ENCODE peak calls at places on chromosome 1, in four cellular contexts. J, H, F and Z are unnamed samples.

GRCh38 chr1:91015794-91016550 is 5.9 kb downstream of the ZNF644 start:
- DNase-seq in J (no peak), H (no peak), F (no peak), Z (no peak)

GRCh38 chr1:107153033-107153432 is 12.2 kb downstream of the NTNG1 start:
- DNase-seq in J (no peak), H (no peak), F (no peak), Z (no peak)

GRCh38 chr1:147890177-147890790 is 12.3 kb upstream of the GJA8 start:
- DNase-seq in J (peak), H (peak), F (peak), Z (no peak)

GRCh38 chr1:178004926-178005391 is 35.1 kb upstream of the SEC16B start:
- DNase-seq in J (no peak), H (no peak), F (no peak), Z (no peak)

GRCh38 chr1:113146242-113147072 is 73.5 kb downstream of the LRIG2 start:
- DNase-seq in J (no peak), H (no peak), F (no peak), Z (no peak)

GRCh38 chr1:210722410-210723081 is 393.8 kb downstream of the HHAT start:
- DNase-seq in J (no peak), H (no peak), F (no peak), Z (no peak)

GRCh38 chr1:230385930-230386329 is 40.2 kb downstream of the PGBD5 start:
- DNase-seq in J (no peak), H (no peak), F (no peak), Z (no peak)

GRCh38 chr1:150973258-150973825 is 1.3 kb downstream of the CERS2 start:
- DNase-seq in J (peak), H (no peak), F (peak), Z (no peak)

GRCh38 chr1:89894210-89894668 is 73.4 kb downstream of the LRRC8D start:
- DNase-seq in J (no peak), H (no peak), F (no peak), Z (no peak)

GRCh38 chr1:204323887-204324286 is 35.8 kb downstream of the PLEKHA6 start:
- DNase-seq in J (no peak), H (no peak), F (no peak), Z (no peak)

GRCh38 chr1:184025242-184025675 is 12.3 kb downstream of the COLGALT2 start:
- DNase-seq in J (peak), H (peak), F (no peak), Z (no peak)

GRCh38 chr1:97551113-97551512 is 369.7 kb downstream of the DPYD start:
- DNase-seq in J (no peak), H (no peak), F (no peak), Z (no peak)
- TF ChIP-seq CTCF in J (no peak), H (no peak), F (no peak), Z (no peak)

GRCh38 chr1:44002606-44003157 is 11.3 kb downstream of the CCDC24 start:
- DNase-seq in J (no peak), H (no peak), F (no peak), Z (no peak)
- TF ChIP-seq CTCF in J (no peak), H (no peak), F (no peak), Z (peak)

GRCh38 chr1:228702433-228702832 is 32.8 kb upstream of the RHOU start:
- DNase-seq in J (no peak), H (no peak), F (no peak), Z (no peak)
- TF ChIP-seq CTCF in J (no peak), H (no peak), F (no peak), Z (no peak)

GRCh38 chr1:189939967-189940366 is 537.7 kb downstream of the BRINP3 start:
- DNase-seq in J (no peak), H (no peak), F (no peak), Z (no peak)
- TF ChIP-seq CTCF in J (no peak), H (no peak), F (no peak), Z (no peak)

GRCh38 chr1:49036700-49037099 is 260.0 kb upstream of the BEND5 start:
- DNase-seq in J (no peak), H (no peak), F (no peak), Z (no peak)
- TF ChIP-seq CTCF in J (no peak), H (no peak), F (no peak), Z (no peak)

GRCh38 chr1:101769520-101769919 is 227.2 kb downstream of the OLFM3 start:
- DNase-seq in J (no peak), H (no peak), F (no peak), Z (no peak)
- TF ChIP-seq CTCF in J (no peak), H (no peak), F (no peak), Z (no peak)

GRCh38 chr1:219521325-219521724 is 91.6 kb downstream of the ZC3H11B start:
- DNase-seq in J (no peak), H (no peak), F (no peak), Z (no peak)
- TF ChIP-seq CTCF in J (no peak), H (no peak), F (no peak), Z (no peak)

GRCh38 chr1:2045468-2046224 is 4.6 kb upstream of the PRKCZ start:
- DNase-seq in J (no peak), H (no peak), F (no peak), Z (no peak)

GRCh38 chr1:2044510-2045319 is 5.5 kb upstream of the PRKCZ start:
- DNase-seq in J (peak), H (peak), F (peak), Z (no peak)

GRCh38 chr1:2046953-2047748 is 3.1 kb upstream of the PRKCZ start:
- DNase-seq in J (no peak), H (no peak), F (no peak), Z (no peak)

GRCh38 chr1:2047749-2048729 is 2.2 kb upstream of the PRKCZ start:
- DNase-seq in J (peak), H (no peak), F (no peak), Z (no peak)

DNA sequence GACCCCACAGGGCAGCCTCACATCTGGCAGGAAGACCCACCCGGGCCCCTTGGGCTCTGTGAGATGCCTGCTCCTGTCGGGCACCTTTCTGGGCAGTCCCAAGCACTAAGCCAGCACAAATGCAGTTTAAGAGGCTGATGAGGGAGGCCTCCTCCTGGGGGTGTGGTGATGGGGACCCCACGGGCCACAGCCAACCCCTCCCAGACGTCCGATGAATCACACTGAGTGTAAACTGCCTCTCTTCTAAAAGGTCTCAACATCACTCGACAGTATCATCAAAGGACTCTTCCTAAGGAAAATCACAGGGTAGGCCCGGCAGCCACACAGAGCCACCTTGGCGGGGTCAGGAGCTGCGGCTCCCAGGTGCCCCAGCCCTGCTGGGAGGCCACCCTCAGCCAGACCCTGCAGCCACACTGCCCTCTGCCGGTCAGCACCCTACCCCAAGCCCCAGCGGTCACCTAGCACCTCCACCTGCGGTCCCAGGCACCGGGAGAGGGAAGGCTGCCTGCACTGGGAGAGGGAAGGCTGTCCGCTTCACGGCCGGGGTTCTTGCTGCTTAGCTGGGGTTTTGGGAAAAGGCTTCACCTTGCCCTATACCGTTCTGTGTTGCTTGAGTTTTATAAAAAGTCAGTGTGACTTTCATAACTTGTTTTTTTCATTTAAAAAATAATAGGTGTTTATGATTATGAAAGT is 3.8 kb upstream of the PRKCZ start:
- DNase-seq in J (peak), H (no peak), F (peak), Z (no peak)
- TF ChIP-seq CTCF in J (peak), H (peak), F (peak), Z (peak)

DNA sequence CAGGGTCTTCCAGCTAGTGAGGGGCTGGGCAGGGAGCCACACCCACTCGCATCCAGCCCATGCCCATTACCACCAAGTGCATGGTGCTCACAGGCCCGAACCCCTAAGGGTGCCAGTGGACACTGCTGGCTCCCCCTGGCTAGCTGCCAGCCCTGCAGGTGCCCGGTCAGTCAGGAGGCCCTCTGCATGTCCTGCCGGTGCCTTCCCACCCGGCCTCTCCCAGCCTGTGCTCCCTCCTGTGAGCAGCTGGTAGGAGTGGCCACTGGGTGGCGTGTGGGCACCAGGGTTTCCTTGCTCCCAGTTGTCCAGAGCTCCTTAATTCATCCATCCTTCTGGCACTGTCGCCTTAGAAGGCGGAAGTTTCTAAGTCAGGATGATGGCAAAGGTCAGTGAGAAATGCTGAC is 33.4 kb downstream of the QSOX1 start:
- DNase-seq in J (peak), H (no peak), F (no peak), Z (no peak)
- TF ChIP-seq CTCF in J (peak), H (peak), F (peak), Z (no peak)

GRCh38 chr1:160726114-160726497 is 12.9 kb upstream of the SLAMF7 start:
- DNase-seq in J (no peak), H (no peak), F (no peak), Z (no peak)

GRCh38 chr1:160723332-160723731 is 11.7 kb upstream of the CD48 start:
- DNase-seq in J (no peak), H (no peak), F (no peak), Z (no peak)

GRCh38 chr1:160726498-160727391 is 12.3 kb upstream of the SLAMF7 start:
- DNase-seq in J (peak), H (no peak), F (no peak), Z (peak)

GRCh38 chr1:160722726-160723125 is 11.1 kb upstream of the CD48 start:
- DNase-seq in J (no peak), H (no peak), F (no peak), Z (no peak)

DNA sequence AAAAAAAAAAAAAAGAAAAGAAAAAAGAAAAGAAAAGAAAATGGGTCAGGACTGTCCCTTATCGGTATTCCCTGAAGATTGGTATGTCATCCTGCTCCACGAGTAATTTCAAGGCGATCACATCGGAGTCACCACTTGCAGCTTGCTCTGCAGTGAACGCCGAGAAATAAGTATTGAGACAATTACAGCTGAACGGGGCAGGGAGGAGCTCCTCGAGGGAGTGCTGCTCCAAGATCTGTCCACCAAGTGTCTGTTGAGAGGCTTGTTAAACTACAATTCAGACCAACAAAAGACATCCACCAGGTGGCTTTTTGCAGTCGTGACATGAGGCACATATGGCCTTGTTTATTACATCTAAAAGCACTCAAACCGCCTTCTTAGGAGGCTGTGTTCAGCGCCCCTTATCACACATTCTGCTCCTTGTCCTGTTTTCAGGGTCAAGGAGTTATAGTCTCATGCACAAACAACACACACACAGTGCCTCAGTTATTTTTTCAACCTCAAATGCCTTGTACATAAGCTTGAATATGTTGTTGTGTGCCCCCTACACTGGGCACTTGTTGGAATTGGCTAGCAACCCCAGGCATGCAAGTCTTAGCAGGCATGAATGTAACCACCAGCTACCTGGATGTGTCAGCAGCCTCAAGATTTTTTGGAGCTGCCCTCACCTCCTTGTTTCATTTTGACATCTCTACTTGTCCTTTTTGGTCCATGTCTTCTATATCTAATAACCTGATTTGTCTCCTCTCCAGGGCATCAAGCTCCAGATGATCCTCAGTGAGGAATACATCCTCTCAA is 13.0 kb upstream of the CD48 start:
- DNase-seq in J (no peak), H (no peak), F (no peak), Z (no peak)
- TF ChIP-seq CTCF in J (no peak), H (no peak), F (no peak), Z (no peak)